ENCODE peak calls at places on chromosome 16, in seven cellular contexts. One of them, this sample, is unnamed.
A peak's percentile ranks its signal among the peaks of the same experiment; 100 is the strongest.

GRCh38 chr16:11966173-11966572 is 1.2 kb downstream of the TNFRSF17 start:
- DNase-seq in stimulated activated CD4-positive, alpha-beta T cell treated with anti-CD3 and anti-CD28 coated beads, Interleukin-15, amount 100 ng/mL, for 1 hour: no peak
- DNase-seq in AG08395: no peak
- DNase-seq in G401: no peak
- DNase-seq in K562: no peak
- DNase-seq in activated CD4-positive, alpha-beta T cell treated with anti-CD3 and anti-CD28 coated beads, Interleukin-2, amount 10 ng/mL, durations not matched to agents 7 days and 5 days: no peak
- DNase-seq in H9: no peak
- DNase-seq in this sample: no peak

GRCh38 chr16:2799852-2800226 is 1.6 kb downstream of the PRSS41 start:
- DNase-seq in H9: no peak
- DNase-seq in activated CD4-positive, alpha-beta T cell treated with anti-CD3 and anti-CD28 coated beads, Interleukin-2, amount 10 ng/mL, durations not matched to agents 7 days and 5 days: no peak
- DNase-seq in stimulated activated CD4-positive, alpha-beta T cell treated with anti-CD3 and anti-CD28 coated beads, Interleukin-15, amount 100 ng/mL, for 1 hour: no peak
- DNase-seq in G401: no peak
- DNase-seq in K562: no peak
- DNase-seq in AG08395: no peak
- DNase-seq in this sample: no peak

GRCh38 chr16:23947838-23948237 is 112.1 kb downstream of the PRKCB start:
- DNase-seq in AG08395: no peak
- DNase-seq in G401: no peak
- DNase-seq in K562: peak; percentile 45
- DNase-seq in H9: no peak
- DNase-seq in activated CD4-positive, alpha-beta T cell treated with anti-CD3 and anti-CD28 coated beads, Interleukin-2, amount 10 ng/mL, durations not matched to agents 7 days and 5 days: no peak
- DNase-seq in stimulated activated CD4-positive, alpha-beta T cell treated with anti-CD3 and anti-CD28 coated beads, Interleukin-15, amount 100 ng/mL, for 1 hour: no peak
- DNase-seq in this sample: no peak

GRCh38 chr16:9787717-9788116 is 394.5 kb downstream of the GRIN2A start:
- DNase-seq in G401: peak; percentile 12
- DNase-seq in activated CD4-positive, alpha-beta T cell treated with anti-CD3 and anti-CD28 coated beads, Interleukin-2, amount 10 ng/mL, durations not matched to agents 7 days and 5 days: no peak
- DNase-seq in H9: no peak
- DNase-seq in stimulated activated CD4-positive, alpha-beta T cell treated with anti-CD3 and anti-CD28 coated beads, Interleukin-15, amount 100 ng/mL, for 1 hour: no peak
- DNase-seq in K562: peak; percentile 48
- DNase-seq in AG08395: no peak
- DNase-seq in this sample: no peak

GRCh38 chr16:27600386-27600785 is 50.4 kb downstream of the KATNIP start:
- DNase-seq in stimulated activated CD4-positive, alpha-beta T cell treated with anti-CD3 and anti-CD28 coated beads, Interleukin-15, amount 100 ng/mL, for 1 hour: no peak
- DNase-seq in K562: no peak
- DNase-seq in activated CD4-positive, alpha-beta T cell treated with anti-CD3 and anti-CD28 coated beads, Interleukin-2, amount 10 ng/mL, durations not matched to agents 7 days and 5 days: no peak
- DNase-seq in AG08395: no peak
- DNase-seq in H9: peak; percentile 64
- DNase-seq in G401: no peak
- DNase-seq in this sample: no peak

GRCh38 chr16:25788637-25789036 is 96.9 kb downstream of the HS3ST4 start:
- DNase-seq in G401: no peak
- DNase-seq in activated CD4-positive, alpha-beta T cell treated with anti-CD3 and anti-CD28 coated beads, Interleukin-2, amount 10 ng/mL, durations not matched to agents 7 days and 5 days: no peak
- DNase-seq in H9: no peak
- DNase-seq in K562: no peak
- DNase-seq in stimulated activated CD4-positive, alpha-beta T cell treated with anti-CD3 and anti-CD28 coated beads, Interleukin-15, amount 100 ng/mL, for 1 hour: no peak
- DNase-seq in AG08395: no peak
- DNase-seq in this sample: no peak

GRCh38 chr16:3960049-3960809 is 79.7 kb upstream of the CREBBP start:
- DNase-seq in K562: no peak
- DNase-seq in stimulated activated CD4-positive, alpha-beta T cell treated with anti-CD3 and anti-CD28 coated beads, Interleukin-15, amount 100 ng/mL, for 1 hour: no peak
- DNase-seq in H9: no peak
- DNase-seq in activated CD4-positive, alpha-beta T cell treated with anti-CD3 and anti-CD28 coated beads, Interleukin-2, amount 10 ng/mL, durations not matched to agents 7 days and 5 days: no peak
- DNase-seq in G401: peak; percentile 32
- DNase-seq in AG08395: peak; percentile 54
- DNase-seq in this sample: no peak

GRCh38 chr16:67961551-67961957 is 6.9 kb downstream of the SLC12A4 start:
- DNase-seq in activated CD4-positive, alpha-beta T cell treated with anti-CD3 and anti-CD28 coated beads, Interleukin-2, amount 10 ng/mL, durations not matched to agents 7 days and 5 days: no peak
- DNase-seq in AG08395: no peak
- DNase-seq in H9: no peak
- DNase-seq in stimulated activated CD4-positive, alpha-beta T cell treated with anti-CD3 and anti-CD28 coated beads, Interleukin-15, amount 100 ng/mL, for 1 hour: no peak
- DNase-seq in G401: no peak
- DNase-seq in K562: no peak
- DNase-seq in this sample: no peak

GRCh38 chr16:58128181-58128631 is 975 bp downstream of the CFAP20 start:
- DNase-seq in activated CD4-positive, alpha-beta T cell treated with anti-CD3 and anti-CD28 coated beads, Interleukin-2, amount 10 ng/mL, durations not matched to agents 7 days and 5 days: no peak
- DNase-seq in G401: peak; percentile 31
- DNase-seq in K562: no peak
- DNase-seq in stimulated activated CD4-positive, alpha-beta T cell treated with anti-CD3 and anti-CD28 coated beads, Interleukin-15, amount 100 ng/mL, for 1 hour: no peak
- DNase-seq in AG08395: no peak
- DNase-seq in H9: no peak
- DNase-seq in this sample: no peak

GRCh38 chr16:58109330-58109729 is 19.9 kb downstream of the CFAP20 start:
- DNase-seq in K562: no peak
- DNase-seq in AG08395: no peak
- DNase-seq in activated CD4-positive, alpha-beta T cell treated with anti-CD3 and anti-CD28 coated beads, Interleukin-2, amount 10 ng/mL, durations not matched to agents 7 days and 5 days: no peak
- DNase-seq in G401: no peak
- DNase-seq in stimulated activated CD4-positive, alpha-beta T cell treated with anti-CD3 and anti-CD28 coated beads, Interleukin-15, amount 100 ng/mL, for 1 hour: no peak
- DNase-seq in H9: no peak
- DNase-seq in this sample: no peak

GRCh38 chr16:67235816-67236547 is 9.1 kb downstream of the TMEM208 start:
- DNase-seq in H9: peak; percentile 19
- DNase-seq in K562: peak; percentile 35
- DNase-seq in G401: no peak
- DNase-seq in stimulated activated CD4-positive, alpha-beta T cell treated with anti-CD3 and anti-CD28 coated beads, Interleukin-15, amount 100 ng/mL, for 1 hour: peak; percentile 29
- DNase-seq in AG08395: peak; percentile 36
- DNase-seq in activated CD4-positive, alpha-beta T cell treated with anti-CD3 and anti-CD28 coated beads, Interleukin-2, amount 10 ng/mL, durations not matched to agents 7 days and 5 days: peak; percentile 62
- DNase-seq in this sample: no peak

GRCh38 chr16:75457485-75458021 is 6.9 kb downstream of the TMEM170A start:
- DNase-seq in stimulated activated CD4-positive, alpha-beta T cell treated with anti-CD3 and anti-CD28 coated beads, Interleukin-15, amount 100 ng/mL, for 1 hour: no peak
- DNase-seq in H9: no peak
- DNase-seq in K562: no peak
- DNase-seq in activated CD4-positive, alpha-beta T cell treated with anti-CD3 and anti-CD28 coated beads, Interleukin-2, amount 10 ng/mL, durations not matched to agents 7 days and 5 days: no peak
- DNase-seq in AG08395: no peak
- DNase-seq in G401: no peak
- DNase-seq in this sample: no peak

GRCh38 chr16:84196727-84197486 is 6.0 kb downstream of the ADAD2 start:
- DNase-seq in stimulated activated CD4-positive, alpha-beta T cell treated with anti-CD3 and anti-CD28 coated beads, Interleukin-15, amount 100 ng/mL, for 1 hour: no peak
- DNase-seq in H9: no peak
- DNase-seq in K562: no peak
- DNase-seq in activated CD4-positive, alpha-beta T cell treated with anti-CD3 and anti-CD28 coated beads, Interleukin-2, amount 10 ng/mL, durations not matched to agents 7 days and 5 days: no peak
- DNase-seq in G401: no peak
- DNase-seq in AG08395: no peak
- DNase-seq in this sample: no peak

GRCh38 chr16:31569360-31569717 is 41.6 kb downstream of the AHSP start:
- DNase-seq in K562: no peak
- DNase-seq in G401: no peak
- DNase-seq in activated CD4-positive, alpha-beta T cell treated with anti-CD3 and anti-CD28 coated beads, Interleukin-2, amount 10 ng/mL, durations not matched to agents 7 days and 5 days: no peak
- DNase-seq in H9: peak; percentile 28
- DNase-seq in stimulated activated CD4-positive, alpha-beta T cell treated with anti-CD3 and anti-CD28 coated beads, Interleukin-15, amount 100 ng/mL, for 1 hour: no peak
- DNase-seq in AG08395: no peak
- DNase-seq in this sample: no peak

GRCh38 chr16:81567087-81567486 is 122.5 kb downstream of the CMIP start:
- DNase-seq in AG08395: no peak
- DNase-seq in stimulated activated CD4-positive, alpha-beta T cell treated with anti-CD3 and anti-CD28 coated beads, Interleukin-15, amount 100 ng/mL, for 1 hour: no peak
- DNase-seq in G401: no peak
- DNase-seq in activated CD4-positive, alpha-beta T cell treated with anti-CD3 and anti-CD28 coated beads, Interleukin-2, amount 10 ng/mL, durations not matched to agents 7 days and 5 days: no peak
- DNase-seq in H9: no peak
- DNase-seq in K562: no peak
- DNase-seq in this sample: no peak

GRCh38 chr16:15947983-15948509 is 1.4 kb upstream of the ABCC1 start:
- DNase-seq in K562: no peak
- DNase-seq in activated CD4-positive, alpha-beta T cell treated with anti-CD3 and anti-CD28 coated beads, Interleukin-2, amount 10 ng/mL, durations not matched to agents 7 days and 5 days: no peak
- DNase-seq in H9: no peak
- DNase-seq in stimulated activated CD4-positive, alpha-beta T cell treated with anti-CD3 and anti-CD28 coated beads, Interleukin-15, amount 100 ng/mL, for 1 hour: no peak
- DNase-seq in AG08395: no peak
- DNase-seq in G401: no peak
- DNase-seq in this sample: no peak

GRCh38 chr16:81804134-81804610 is 25.1 kb downstream of the PLCG2 start:
- DNase-seq in stimulated activated CD4-positive, alpha-beta T cell treated with anti-CD3 and anti-CD28 coated beads, Interleukin-15, amount 100 ng/mL, for 1 hour: no peak
- DNase-seq in H9: no peak
- DNase-seq in G401: no peak
- DNase-seq in AG08395: no peak
- DNase-seq in activated CD4-positive, alpha-beta T cell treated with anti-CD3 and anti-CD28 coated beads, Interleukin-2, amount 10 ng/mL, durations not matched to agents 7 days and 5 days: no peak
- DNase-seq in K562: no peak
- DNase-seq in this sample: no peak

GRCh38 chr16:61098505-61098904 is 937.7 kb downstream of the CDH8 start:
- DNase-seq in activated CD4-positive, alpha-beta T cell treated with anti-CD3 and anti-CD28 coated beads, Interleukin-2, amount 10 ng/mL, durations not matched to agents 7 days and 5 days: no peak
- DNase-seq in stimulated activated CD4-positive, alpha-beta T cell treated with anti-CD3 and anti-CD28 coated beads, Interleukin-15, amount 100 ng/mL, for 1 hour: no peak
- DNase-seq in K562: no peak
- DNase-seq in H9: no peak
- DNase-seq in AG08395: no peak
- DNase-seq in G401: no peak
- DNase-seq in this sample: no peak

GRCh38 chr16:1645914-1646525 is 32.1 kb upstream of the JPT2 start:
- DNase-seq in AG08395: peak; percentile 21
- DNase-seq in K562: peak; percentile 77
- DNase-seq in G401: no peak
- DNase-seq in stimulated activated CD4-positive, alpha-beta T cell treated with anti-CD3 and anti-CD28 coated beads, Interleukin-15, amount 100 ng/mL, for 1 hour: no peak
- DNase-seq in activated CD4-positive, alpha-beta T cell treated with anti-CD3 and anti-CD28 coated beads, Interleukin-2, amount 10 ng/mL, durations not matched to agents 7 days and 5 days: peak; percentile 57
- DNase-seq in H9: no peak
- DNase-seq in this sample: no peak

GRCh38 chr16:74842413-74842812 is 67.8 kb upstream of the FA2H start:
- DNase-seq in activated CD4-positive, alpha-beta T cell treated with anti-CD3 and anti-CD28 coated beads, Interleukin-2, amount 10 ng/mL, durations not matched to agents 7 days and 5 days: no peak
- DNase-seq in AG08395: no peak
- DNase-seq in G401: peak; percentile 15
- DNase-seq in K562: no peak
- DNase-seq in stimulated activated CD4-positive, alpha-beta T cell treated with anti-CD3 and anti-CD28 coated beads, Interleukin-15, amount 100 ng/mL, for 1 hour: no peak
- DNase-seq in H9: no peak
- DNase-seq in this sample: no peak

GRCh38 chr16:24180451-24180850 is 75.7 kb upstream of the CACNG3 start:
- DNase-seq in G401: no peak
- DNase-seq in AG08395: no peak
- DNase-seq in K562: no peak
- DNase-seq in stimulated activated CD4-positive, alpha-beta T cell treated with anti-CD3 and anti-CD28 coated beads, Interleukin-15, amount 100 ng/mL, for 1 hour: no peak
- DNase-seq in activated CD4-positive, alpha-beta T cell treated with anti-CD3 and anti-CD28 coated beads, Interleukin-2, amount 10 ng/mL, durations not matched to agents 7 days and 5 days: no peak
- DNase-seq in H9: no peak
- DNase-seq in this sample: no peak

GRCh38 chr16:87409153-87409552 is 17.0 kb downstream of the MAP1LC3B start:
- DNase-seq in activated CD4-positive, alpha-beta T cell treated with anti-CD3 and anti-CD28 coated beads, Interleukin-2, amount 10 ng/mL, durations not matched to agents 7 days and 5 days: no peak
- DNase-seq in stimulated activated CD4-positive, alpha-beta T cell treated with anti-CD3 and anti-CD28 coated beads, Interleukin-15, amount 100 ng/mL, for 1 hour: no peak
- DNase-seq in H9: no peak
- DNase-seq in G401: no peak
- DNase-seq in AG08395: no peak
- DNase-seq in K562: no peak
- DNase-seq in this sample: no peak

GRCh38 chr16:55641430-55642056 is 14.2 kb upstream of the SLC6A2 start:
- DNase-seq in G401: no peak
- DNase-seq in stimulated activated CD4-positive, alpha-beta T cell treated with anti-CD3 and anti-CD28 coated beads, Interleukin-15, amount 100 ng/mL, for 1 hour: no peak
- DNase-seq in K562: no peak
- DNase-seq in H9: peak; percentile 12
- DNase-seq in AG08395: peak; percentile 72
- DNase-seq in activated CD4-positive, alpha-beta T cell treated with anti-CD3 and anti-CD28 coated beads, Interleukin-2, amount 10 ng/mL, durations not matched to agents 7 days and 5 days: no peak
- DNase-seq in this sample: no peak

GRCh38 chr16:49332589-49333267 is 40.9 kb upstream of the C16orf78 start:
- DNase-seq in G401: peak; percentile 75
- DNase-seq in AG08395: no peak
- DNase-seq in stimulated activated CD4-positive, alpha-beta T cell treated with anti-CD3 and anti-CD28 coated beads, Interleukin-15, amount 100 ng/mL, for 1 hour: no peak
- DNase-seq in H9: no peak
- DNase-seq in activated CD4-positive, alpha-beta T cell treated with anti-CD3 and anti-CD28 coated beads, Interleukin-2, amount 10 ng/mL, durations not matched to agents 7 days and 5 days: no peak
- DNase-seq in K562: no peak
- DNase-seq in this sample: no peak

GRCh38 chr16:53429221-53429943 is 4.9 kb upstream of the RBL2 start:
- DNase-seq in AG08395: peak; percentile 5
- DNase-seq in K562: peak; percentile 60
- DNase-seq in activated CD4-positive, alpha-beta T cell treated with anti-CD3 and anti-CD28 coated beads, Interleukin-2, amount 10 ng/mL, durations not matched to agents 7 days and 5 days: no peak
- DNase-seq in H9: no peak
- DNase-seq in G401: no peak
- DNase-seq in stimulated activated CD4-positive, alpha-beta T cell treated with anti-CD3 and anti-CD28 coated beads, Interleukin-15, amount 100 ng/mL, for 1 hour: no peak
- DNase-seq in this sample: peak; percentile 14

This sample was measured in retinal pigment epithelial cell.